ENCODE peak calls at places on chromosomes 6 and 20, in six cellular contexts. One of them, this sample, is unnamed.

GRCh38 chr6:66662721-66663120 is 955.7 kb upstream of the EYS start:
- DNase-seq in Peyer's patch: no peak
- DNase-seq in Caco-2: no peak
- DNase-seq in neural progenitor cell: peak; percentile 77
- DNase-seq in gastrocnemius medialis: no peak
- DNase-seq in PC-3: no peak
- DNase-seq in this sample: no peak

GRCh38 chr6:144150673-144151009 is 324 bp downstream of the STX11 start:
- DNase-seq in Peyer's patch: peak; percentile 46
- DNase-seq in Caco-2: no peak
- DNase-seq in neural progenitor cell: peak; percentile 68
- DNase-seq in gastrocnemius medialis: no peak
- DNase-seq in PC-3: peak; percentile 13
- DNase-seq in this sample: peak; percentile 11

GRCh38 chr20:48921883-48922867 is 664 bp downstream of the ARFGEF2 start:
- DNase-seq in Peyer's patch: no peak
- DNase-seq in Caco-2: peak; percentile 91
- DNase-seq in neural progenitor cell: no peak
- DNase-seq in gastrocnemius medialis: no peak
- DNase-seq in PC-3: peak; percentile 49
- DNase-seq in this sample: peak; percentile 62

GRCh38 chr20:45095753-45096371 is 5.1 kb downstream of the KCNS1 start:
- DNase-seq in Peyer's patch: peak; percentile 51
- DNase-seq in Caco-2: peak; percentile 87
- DNase-seq in neural progenitor cell: peak; percentile 80
- DNase-seq in gastrocnemius medialis: peak; percentile 10
- DNase-seq in PC-3: peak; percentile 89
- DNase-seq in this sample: peak; percentile 61

GRCh38 chr6:136613477-136613876 is 63.3 kb upstream of the MAP7 start:
- DNase-seq in Peyer's patch: no peak
- DNase-seq in Caco-2: no peak
- DNase-seq in neural progenitor cell: no peak
- DNase-seq in gastrocnemius medialis: no peak
- DNase-seq in PC-3: no peak
- DNase-seq in this sample: no peak

GRCh38 chr6:168837231-168837903 is 396.4 kb downstream of the SMOC2 start:
- DNase-seq in Peyer's patch: no peak
- DNase-seq in Caco-2: no peak
- DNase-seq in neural progenitor cell: no peak
- DNase-seq in gastrocnemius medialis: no peak
- DNase-seq in PC-3: no peak
- DNase-seq in this sample: no peak

GRCh38 chr20:33688938-33689424 is 2.8 kb upstream of the E2F1 start:
- DNase-seq in Peyer's patch: no peak
- DNase-seq in Caco-2: peak; percentile 87
- DNase-seq in neural progenitor cell: no peak
- DNase-seq in gastrocnemius medialis: no peak
- DNase-seq in PC-3: no peak
- DNase-seq in this sample: no peak

GRCh38 chr6:24412294-24412693 is 9.6 kb downstream of the MRS2 start:
- DNase-seq in Peyer's patch: no peak
- DNase-seq in Caco-2: no peak
- DNase-seq in neural progenitor cell: no peak
- DNase-seq in gastrocnemius medialis: no peak
- DNase-seq in PC-3: no peak
- DNase-seq in this sample: no peak

GRCh38 chr20:9617940-9618339 is 103.5 kb downstream of the LAMP5 start:
- DNase-seq in Peyer's patch: no peak
- DNase-seq in Caco-2: peak; percentile 54
- DNase-seq in neural progenitor cell: peak; percentile 59
- DNase-seq in gastrocnemius medialis: no peak
- DNase-seq in PC-3: peak; percentile 89
- DNase-seq in this sample: peak; percentile 70

GRCh38 chr20:46293084-46293483 is 15.2 kb downstream of the CDH22 start:
- DNase-seq in Peyer's patch: no peak
- DNase-seq in Caco-2: peak; percentile 80
- DNase-seq in neural progenitor cell: peak; percentile 92
- DNase-seq in gastrocnemius medialis: no peak
- DNase-seq in PC-3: peak; percentile 68
- DNase-seq in this sample: peak; percentile 47

GRCh38 chr6:83518946-83519489 is 6.7 kb downstream of the PRSS35 start:
- DNase-seq in Peyer's patch: no peak
- DNase-seq in Caco-2: no peak
- DNase-seq in neural progenitor cell: peak; percentile 29
- DNase-seq in gastrocnemius medialis: no peak
- DNase-seq in PC-3: peak; percentile 27
- DNase-seq in this sample: no peak
- TF ChIP-seq CTCF in Peyer's patch: no peak
- TF ChIP-seq CTCF in Caco-2: peak; percentile 42
- TF ChIP-seq CTCF in neural progenitor cell: peak; percentile 49
- TF ChIP-seq CTCF in gastrocnemius medialis: no peak
- TF ChIP-seq CTCF in PC-3: peak; percentile 60
- TF ChIP-seq CTCF in this sample: no peak

DNA sequence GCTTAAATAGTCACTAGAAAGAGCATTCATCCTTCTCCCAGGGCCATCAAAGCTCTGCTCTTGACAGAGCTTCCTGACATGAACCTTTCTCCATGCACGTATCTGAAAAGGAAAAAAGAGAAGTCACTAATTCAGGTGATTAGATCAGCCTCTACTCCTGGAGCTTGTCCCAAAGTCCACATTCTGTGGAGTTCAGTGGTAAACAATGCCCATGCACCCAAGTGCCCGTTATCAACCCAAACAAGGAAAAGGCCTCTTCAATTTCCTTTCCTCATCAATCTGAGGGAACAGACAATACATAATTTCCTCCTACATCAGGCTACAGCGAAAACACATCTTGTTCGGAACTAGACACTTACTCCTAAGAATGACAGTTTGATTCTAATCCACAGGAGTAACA is 129.2 kb upstream of the PCSK2 start:
- DNase-seq in Peyer's patch: no peak
- DNase-seq in Caco-2: no peak
- DNase-seq in neural progenitor cell: no peak
- DNase-seq in gastrocnemius medialis: no peak
- DNase-seq in PC-3: no peak
- DNase-seq in this sample: no peak
- H3K36me3 ChIP-seq in Peyer's patch: no peaks in the 10 kb centered on the region
- H3K36me3 ChIP-seq in Caco-2: no peaks in the 10 kb centered on the region
- H3K36me3 ChIP-seq in neural progenitor cell: no peaks in the 10 kb centered on the region
- H3K36me3 ChIP-seq in gastrocnemius medialis: no peaks in the 10 kb centered on the region
- H3K36me3 ChIP-seq in PC-3: no peaks in the 10 kb centered on the region
- H3K36me3 ChIP-seq in this sample: no peaks in the 10 kb centered on the region

GRCh38 chr6:68225729-68226128 is 409.4 kb upstream of the ADGRB3 start:
- DNase-seq in Peyer's patch: no peak
- DNase-seq in Caco-2: no peak
- DNase-seq in neural progenitor cell: no peak
- DNase-seq in gastrocnemius medialis: no peak
- DNase-seq in PC-3: no peak
- DNase-seq in this sample: no peak

GRCh38 chr6:68229566-68229965 is 405.5 kb upstream of the ADGRB3 start:
- DNase-seq in Peyer's patch: no peak
- DNase-seq in Caco-2: no peak
- DNase-seq in neural progenitor cell: no peak
- DNase-seq in gastrocnemius medialis: no peak
- DNase-seq in PC-3: no peak
- DNase-seq in this sample: no peak

DNA sequence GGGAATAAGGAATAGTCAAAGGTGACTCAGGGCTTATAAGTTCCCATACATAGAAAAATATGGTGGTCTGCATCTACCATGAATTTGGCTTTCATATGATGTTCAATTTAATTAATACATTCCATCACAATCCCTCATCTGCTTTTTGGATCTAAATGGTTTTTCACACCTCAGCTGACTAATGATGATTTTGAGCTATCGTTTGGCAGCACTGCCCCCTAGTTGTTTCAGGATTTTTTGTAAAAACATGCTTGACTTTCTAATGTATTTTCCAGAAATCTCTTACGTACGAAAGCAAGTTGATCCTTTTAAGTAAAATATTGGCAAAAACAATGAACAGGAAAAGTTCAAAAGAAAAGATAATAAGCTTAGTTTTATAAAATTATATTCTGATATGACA is 408.6 kb upstream of the ADGRB3 start:
- DNase-seq in Peyer's patch: no peak
- DNase-seq in Caco-2: peak; percentile 8
- DNase-seq in neural progenitor cell: peak; percentile 26
- DNase-seq in gastrocnemius medialis: no peak
- DNase-seq in PC-3: no peak
- DNase-seq in this sample: peak; percentile 14
- TF ChIP-seq CTCF in Peyer's patch: no peak
- TF ChIP-seq CTCF in Caco-2: peak; percentile 32
- TF ChIP-seq CTCF in neural progenitor cell: peak; percentile 77
- TF ChIP-seq CTCF in gastrocnemius medialis: no peak
- TF ChIP-seq CTCF in PC-3: peak; percentile 57
- TF ChIP-seq CTCF in this sample: peak; percentile 39

GRCh38 chr6:89723046-89723445 is 84.5 kb upstream of the LYRM2 start:
- DNase-seq in Peyer's patch: no peak
- DNase-seq in Caco-2: no peak
- DNase-seq in neural progenitor cell: no peak
- DNase-seq in gastrocnemius medialis: no peak
- DNase-seq in PC-3: no peak
- DNase-seq in this sample: no peak

GRCh38 chr6:89729818-89730217 is 89.8 kb downstream of the MDN1 start:
- DNase-seq in Peyer's patch: no peak
- DNase-seq in Caco-2: no peak
- DNase-seq in neural progenitor cell: no peak
- DNase-seq in gastrocnemius medialis: no peak
- DNase-seq in PC-3: no peak
- DNase-seq in this sample: no peak

GRCh38 chr6:89727501-89727900 is 89.0 kb upstream of the LYRM2 start:
- DNase-seq in Peyer's patch: no peak
- DNase-seq in Caco-2: no peak
- DNase-seq in neural progenitor cell: no peak
- DNase-seq in gastrocnemius medialis: no peak
- DNase-seq in PC-3: no peak
- DNase-seq in this sample: no peak

DNA sequence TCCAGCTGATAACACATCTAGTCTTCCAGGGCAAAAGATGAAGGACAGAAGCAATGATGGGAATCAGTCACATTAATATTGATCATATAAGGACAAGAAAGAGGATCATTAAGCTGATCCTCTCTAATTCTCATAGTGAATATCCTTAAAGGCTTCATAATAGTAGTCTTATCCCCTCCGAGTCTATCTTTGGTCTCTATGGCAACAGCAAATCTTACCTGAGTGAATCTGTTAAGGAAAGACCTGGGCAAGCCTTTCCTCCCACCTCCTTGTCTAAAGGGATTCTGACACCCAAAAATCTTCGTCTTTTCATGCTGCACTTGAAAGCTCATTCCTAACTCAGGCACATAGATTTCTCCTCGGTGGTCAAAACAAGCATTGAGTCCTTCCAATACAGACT is 86.4 kb upstream of the LYRM2 start:
- DNase-seq in Peyer's patch: no peak
- DNase-seq in Caco-2: no peak
- DNase-seq in neural progenitor cell: no peak
- DNase-seq in gastrocnemius medialis: no peak
- DNase-seq in PC-3: no peak
- DNase-seq in this sample: no peak
- H3K36me3 ChIP-seq in Peyer's patch: no peaks in the 10 kb centered on the region
- H3K36me3 ChIP-seq in Caco-2: no peaks in the 10 kb centered on the region
- H3K36me3 ChIP-seq in neural progenitor cell: peaks cover 10% of the 10 kb centered on the region
- H3K36me3 ChIP-seq in gastrocnemius medialis: no peaks in the 10 kb centered on the region
- H3K36me3 ChIP-seq in PC-3: peaks cover 24% of the 10 kb centered on the region
- H3K36me3 ChIP-seq in this sample: peaks cover 11% of the 10 kb centered on the region

GRCh38 chr20:17226410-17227198 is at the start of gene PCSK2:
- DNase-seq in Peyer's patch: no peak
- DNase-seq in Caco-2: no peak
- DNase-seq in neural progenitor cell: peak; percentile 97
- DNase-seq in gastrocnemius medialis: no peak
- DNase-seq in PC-3: no peak
- DNase-seq in this sample: peak; percentile 1

GRCh38 chr20:17227199-17227535 is 327 bp downstream of the PCSK2 start:
- DNase-seq in Peyer's patch: no peak
- DNase-seq in Caco-2: no peak
- DNase-seq in neural progenitor cell: no peak
- DNase-seq in gastrocnemius medialis: no peak
- DNase-seq in PC-3: no peak
- DNase-seq in this sample: no peak

GRCh38 chr20:17227669-17228623 is 1.1 kb downstream of the PCSK2 start:
- DNase-seq in Peyer's patch: no peak
- DNase-seq in Caco-2: no peak
- DNase-seq in neural progenitor cell: peak; percentile 89
- DNase-seq in gastrocnemius medialis: no peak
- DNase-seq in PC-3: no peak
- DNase-seq in this sample: no peak

GRCh38 chr20:17229256-17229655 is 2.4 kb downstream of the PCSK2 start:
- DNase-seq in Peyer's patch: no peak
- DNase-seq in Caco-2: no peak
- DNase-seq in neural progenitor cell: peak; percentile 26
- DNase-seq in gastrocnemius medialis: no peak
- DNase-seq in PC-3: no peak
- DNase-seq in this sample: no peak

GRCh38 chr20:17228624-17229061 is 1.8 kb downstream of the PCSK2 start:
- DNase-seq in Peyer's patch: no peak
- DNase-seq in Caco-2: no peak
- DNase-seq in neural progenitor cell: peak; percentile 53
- DNase-seq in gastrocnemius medialis: no peak
- DNase-seq in PC-3: no peak
- DNase-seq in this sample: no peak
- TF ChIP-seq CTCF in Peyer's patch: no peak
- TF ChIP-seq CTCF in Caco-2: no peak
- TF ChIP-seq CTCF in neural progenitor cell: no peak
- TF ChIP-seq CTCF in gastrocnemius medialis: no peak
- TF ChIP-seq CTCF in PC-3: no peak
- TF ChIP-seq CTCF in this sample: no peak